ENCODE peak calls at places on chromosomes 11 and 22, in nine cellular contexts. A is stimulated activated CD8-positive, alpha-beta memory T cell treated with anti-CD3 and anti-CD28 coated beads, Interleukin-4, amount 100 ng/mL, for 1 hour; J is SW 1271; Z is left cardiac atrium; U is hippocampal formation; L is NCI-H2081; S is MM.1S; O is cardiac muscle cell; Q is CD4-positive, CD25-positive, alpha-beta regulatory T cell. T is an unnamed sample.

GRCh38 chr11:130828741-130829140 is 87.5 kb downstream of the SNX19 start:
- DNase-seq in A (no peak), J (no peak), Z (no peak), U (no peak), L (no peak), S (no peak), O (no peak), Q (no peak), T (no peak)

GRCh38 chr11:11500744-11501487 is 120.9 kb downstream of the GALNT18 start:
- DNase-seq in A (no peak), J (no peak), Z (no peak), U (no peak), L (no peak), S (no peak), O (no peak), Q (no peak), T (no peak)

GRCh38 chr11:122668562-122669090 is 13.1 kb downstream of the UBASH3B start:
- DNase-seq in A (no peak), J (peak; percentile 27), Z (no peak), U (peak; percentile 30), L (no peak), S (no peak), O (no peak), Q (peak; percentile 57), T (no peak)

GRCh38 chr11:55554169-55554568 is at the start of gene OR4C15:
- DNase-seq in A (no peak), J (no peak), Z (no peak), U (no peak), L (no peak), S (no peak), O (no peak), Q (no peak), T (no peak)

GRCh38 chr22:19505735-19506126 is 18.5 kb downstream of the CLDN5 start:
- DNase-seq in A (no peak), J (no peak), Z (no peak), U (no peak), L (no peak), S (no peak), O (no peak), Q (no peak), T (no peak)

GRCh38 chr22:28112548-28113043 is 193.5 kb upstream of the PITPNB start:
- DNase-seq in A (no peak), J (peak; percentile 11), Z (peak; percentile 44), U (no peak), L (no peak), S (peak; percentile 10), O (peak; percentile 68), Q (no peak), T (peak; percentile 78)

GRCh38 chr11:16418698-16419097 is 62.4 kb upstream of the SOX6 start:
- DNase-seq in A (no peak), J (no peak), Z (no peak), U (no peak), L (no peak), S (no peak), O (no peak), Q (no peak), T (no peak)

GRCh38 chr11:70478194-70478890 is 80.0 kb downstream of the CTTN start:
- DNase-seq in A (no peak), J (no peak), Z (peak; percentile 12), U (no peak), L (no peak), S (no peak), O (no peak), Q (no peak), T (no peak)

GRCh38 chr11:107849791-107850190 is 8.8 kb downstream of the SLC35F2 start:
- DNase-seq in A (no peak), J (peak; percentile 51), Z (no peak), U (no peak), L (no peak), S (no peak), O (no peak), Q (no peak), T (no peak)

GRCh38 chr11:96090711-96091110 is 166.8 kb upstream of the MTMR2 start:
- DNase-seq in A (no peak), J (no peak), Z (no peak), U (no peak), L (no peak), S (no peak), O (no peak), Q (no peak), T (no peak)

GRCh38 chr22:35135165-35135564 is 69.2 kb downstream of the ISX start:
- DNase-seq in A (no peak), J (no peak), Z (no peak), U (no peak), L (no peak), S (no peak), O (peak; percentile 30), Q (no peak), T (no peak)

GRCh38 chr11:76067099-76067498 is 139.2 kb downstream of the WNT11 start:
- DNase-seq in A (no peak), J (no peak), Z (no peak), U (no peak), L (no peak), S (no peak), O (no peak), Q (no peak), T (no peak)

GRCh38 chr22:23053912-23054530 is 16.3 kb upstream of the GNAZ start:
- DNase-seq in A (no peak), J (no peak), Z (no peak), U (no peak), L (no peak), S (no peak), O (no peak), Q (no peak), T (no peak)

GRCh38 chr11:70155386-70155785 is 47.7 kb upstream of the FADD start:
- DNase-seq in A (no peak), J (no peak), Z (no peak), U (no peak), L (no peak), S (no peak), O (no peak), Q (no peak), T (no peak)

GRCh38 chr11:61949169-61950034 is 749 bp upstream of the BEST1 start:
- DNase-seq in A (no peak), J (peak; percentile 11), Z (peak; percentile 83), U (peak; percentile 95), L (peak; percentile 43), S (peak; percentile 26), O (peak; percentile 48), Q (no peak), T (no peak)

GRCh38 chr11:83813296-83813695 is 527.1 kb upstream of the CCDC90B start:
- DNase-seq in A (no peak), J (no peak), Z (no peak), U (no peak), L (no peak), S (no peak), O (no peak), Q (no peak), T (no peak)

GRCh38 chr11:97140885-97141494 is 751.2 kb downstream of the JRKL start:
- DNase-seq in A (no peak), J (peak; percentile 67), Z (no peak), U (no peak), L (peak; percentile 32), S (peak; percentile 39), O (no peak), Q (no peak), T (no peak)

GRCh38 chr11:64803163-64803845 is at the start of gene MAP4K2:
- DNase-seq in A (peak; percentile 50), J (peak; percentile 85), Z (peak; percentile 93), U (peak; percentile 58), L (peak; percentile 87), S (peak; percentile 86), O (peak; percentile 93), Q (peak; percentile 88), T (peak; percentile 88)

GRCh38 chr11:88507771-88508557 is 170.4 kb upstream of the CTSC start:
- DNase-seq in A (no peak), J (no peak), Z (no peak), U (no peak), L (no peak), S (no peak), O (peak; percentile 30), Q (no peak), T (no peak)

GRCh38 chr22:47805394-47805935 is 1043.0 kb downstream of the TBC1D22A start:
- DNase-seq in A (no peak), J (no peak), Z (no peak), U (no peak), L (no peak), S (no peak), O (no peak), Q (no peak), T (no peak)

GRCh38 chr11:9047986-9048522 is 43.3 kb downstream of the SCUBE2 start:
- DNase-seq in A (no peak), J (no peak), Z (no peak), U (peak; percentile 49), L (no peak), S (no peak), O (peak; percentile 45), Q (no peak), T (no peak)

GRCh38 chr11:42034821-42035220 is 575.4 kb upstream of the LRRC4C start:
- DNase-seq in A (no peak), J (no peak), Z (no peak), U (no peak), L (no peak), S (no peak), O (no peak), Q (no peak), T (no peak)

GRCh38 chr22:42820075-42820763 is 36.9 kb downstream of the ARFGAP3 start:
- DNase-seq in A (no peak), J (no peak), Z (no peak), U (peak; percentile 12), L (no peak), S (peak; percentile 30), O (peak; percentile 42), Q (no peak), T (no peak)

GRCh38 chr11:18394928-18395734 is 768 bp downstream of the LDHA start:
- DNase-seq in A (no peak), J (no peak), Z (no peak), U (peak; percentile 20), L (peak; percentile 36), S (peak; percentile 50), O (peak; percentile 38), Q (no peak), T (peak; percentile 55)

GRCh38 chr11:109350091-109350490 is 71.9 kb upstream of the C11orf87 start:
- DNase-seq in A (no peak), J (no peak), Z (no peak), U (no peak), L (no peak), S (no peak), O (no peak), Q (no peak), T (no peak)

GRCh38 chr11:110982214-110982613 is 263.3 kb upstream of the POU2AF2 start:
- DNase-seq in A (no peak), J (no peak), Z (no peak), U (no peak), L (no peak), S (no peak), O (no peak), Q (no peak), T (no peak)

GRCh38 chr11:110947100-110947499 is 234.9 kb upstream of the ARHGAP20 start:
- DNase-seq in A (no peak), J (no peak), Z (no peak), U (no peak), L (no peak), S (no peak), O (no peak), Q (no peak), T (no peak)

GRCh38 chr22:18126606-18127005 is 16.0 kb downstream of the TUBA8 start:
- DNase-seq in A (no peak), J (no peak), Z (no peak), U (no peak), L (no peak), S (no peak), O (no peak), Q (no peak), T (no peak)

GRCh38 chr11:3890014-3890413 is 34.5 kb downstream of the STIM1 start:
- DNase-seq in A (no peak), J (no peak), Z (no peak), U (no peak), L (no peak), S (no peak), O (no peak), Q (no peak), T (no peak)

GRCh38 chr22:48633996-48634836 is 1193.5 kb downstream of the BRD1 start:
- DNase-seq in A (no peak), J (no peak), Z (no peak), U (no peak), L (no peak), S (no peak), O (no peak), Q (no peak), T (no peak)

GRCh38 chr11:100550910-100551309 is 136.2 kb upstream of the ARHGAP42 start:
- DNase-seq in A (no peak), J (no peak), Z (no peak), U (peak; percentile 8), L (peak; percentile 97), S (no peak), O (no peak), Q (no peak), T (no peak)

T was measured in ecto neural progenitor cell.